ENCODE peak calls at places on chromosomes 7 and 10, in nine cellular contexts. One of them, this sample, is unnamed.

GRCh38 chr10:5314866-5315265 is 49.9 kb upstream of the UCN3 start:
- DNase-seq in HAP-1: no peak
- DNase-seq in Caki2: no peak
- DNase-seq in uterus: no peak
- DNase-seq in AG08396: no peak
- DNase-seq in stimulated activated CD8-positive, alpha-beta memory T cell treated with anti-CD3 and anti-CD28 coated beads, Interleukin-12 subunit alpha, Interleukin-12 subunit beta, amount 100 ng/mL, for 4 hours: no peak
- DNase-seq in left cardiac atrium: no peak
- DNase-seq in endothelial cell of umbilical vein: no peak
- DNase-seq in renal cortical epithelial cell: peak
- DNase-seq in this sample: no peak

GRCh38 chr10:58264780-58265179 is 2.9 kb downstream of the IPMK start:
- DNase-seq in HAP-1: no peak
- DNase-seq in Caki2: no peak
- DNase-seq in uterus: no peak
- DNase-seq in AG08396: no peak
- DNase-seq in stimulated activated CD8-positive, alpha-beta memory T cell treated with anti-CD3 and anti-CD28 coated beads, Interleukin-12 subunit alpha, Interleukin-12 subunit beta, amount 100 ng/mL, for 4 hours: no peak
- DNase-seq in left cardiac atrium: no peak
- DNase-seq in endothelial cell of umbilical vein: peak
- DNase-seq in renal cortical epithelial cell: no peak
- DNase-seq in this sample: no peak

GRCh38 chr7:42502022-42502421 is 265.0 kb upstream of the GLI3 start:
- DNase-seq in HAP-1: no peak
- DNase-seq in Caki2: peak
- DNase-seq in uterus: no peak
- DNase-seq in AG08396: no peak
- DNase-seq in stimulated activated CD8-positive, alpha-beta memory T cell treated with anti-CD3 and anti-CD28 coated beads, Interleukin-12 subunit alpha, Interleukin-12 subunit beta, amount 100 ng/mL, for 4 hours: no peak
- DNase-seq in left cardiac atrium: no peak
- DNase-seq in endothelial cell of umbilical vein: peak
- DNase-seq in renal cortical epithelial cell: peak
- DNase-seq in this sample: no peak

GRCh38 chr7:151351027-151351426 is 9.4 kb downstream of the NUB1 start:
- DNase-seq in HAP-1: peak
- DNase-seq in Caki2: no peak
- DNase-seq in uterus: no peak
- DNase-seq in AG08396: no peak
- DNase-seq in stimulated activated CD8-positive, alpha-beta memory T cell treated with anti-CD3 and anti-CD28 coated beads, Interleukin-12 subunit alpha, Interleukin-12 subunit beta, amount 100 ng/mL, for 4 hours: peak
- DNase-seq in left cardiac atrium: no peak
- DNase-seq in endothelial cell of umbilical vein: no peak
- DNase-seq in renal cortical epithelial cell: no peak
- DNase-seq in this sample: no peak

GRCh38 chr10:91797077-91797690 is 1.0 kb upstream of the TNKS2 start:
- DNase-seq in HAP-1: no peak
- DNase-seq in Caki2: no peak
- DNase-seq in uterus: no peak
- DNase-seq in AG08396: no peak
- DNase-seq in stimulated activated CD8-positive, alpha-beta memory T cell treated with anti-CD3 and anti-CD28 coated beads, Interleukin-12 subunit alpha, Interleukin-12 subunit beta, amount 100 ng/mL, for 4 hours: no peak
- DNase-seq in left cardiac atrium: no peak
- DNase-seq in endothelial cell of umbilical vein: no peak
- DNase-seq in renal cortical epithelial cell: no peak
- DNase-seq in this sample: no peak

GRCh38 chr10:12638103-12638502 is 288.8 kb downstream of the CAMK1D start:
- DNase-seq in HAP-1: peak
- DNase-seq in Caki2: peak
- DNase-seq in uterus: no peak
- DNase-seq in AG08396: no peak
- DNase-seq in stimulated activated CD8-positive, alpha-beta memory T cell treated with anti-CD3 and anti-CD28 coated beads, Interleukin-12 subunit alpha, Interleukin-12 subunit beta, amount 100 ng/mL, for 4 hours: no peak
- DNase-seq in left cardiac atrium: no peak
- DNase-seq in endothelial cell of umbilical vein: no peak
- DNase-seq in renal cortical epithelial cell: no peak
- DNase-seq in this sample: no peak

GRCh38 chr10:70088299-70088698 is 35.7 kb downstream of the MACROH2A2 start:
- DNase-seq in HAP-1: no peak
- DNase-seq in Caki2: no peak
- DNase-seq in uterus: no peak
- DNase-seq in AG08396: no peak
- DNase-seq in stimulated activated CD8-positive, alpha-beta memory T cell treated with anti-CD3 and anti-CD28 coated beads, Interleukin-12 subunit alpha, Interleukin-12 subunit beta, amount 100 ng/mL, for 4 hours: no peak
- DNase-seq in left cardiac atrium: no peak
- DNase-seq in endothelial cell of umbilical vein: no peak
- DNase-seq in renal cortical epithelial cell: no peak
- DNase-seq in this sample: no peak

GRCh38 chr10:70809011-70809611 is 6.6 kb upstream of the SGPL1 start:
- DNase-seq in HAP-1: no peak
- DNase-seq in Caki2: no peak
- DNase-seq in uterus: no peak
- DNase-seq in AG08396: no peak
- DNase-seq in stimulated activated CD8-positive, alpha-beta memory T cell treated with anti-CD3 and anti-CD28 coated beads, Interleukin-12 subunit alpha, Interleukin-12 subunit beta, amount 100 ng/mL, for 4 hours: no peak
- DNase-seq in left cardiac atrium: no peak
- DNase-seq in endothelial cell of umbilical vein: no peak
- DNase-seq in renal cortical epithelial cell: no peak
- DNase-seq in this sample: no peak

GRCh38 chr7:55066479-55066878 is 47.7 kb downstream of the EGFR start:
- DNase-seq in HAP-1: no peak
- DNase-seq in Caki2: no peak
- DNase-seq in uterus: no peak
- DNase-seq in AG08396: no peak
- DNase-seq in stimulated activated CD8-positive, alpha-beta memory T cell treated with anti-CD3 and anti-CD28 coated beads, Interleukin-12 subunit alpha, Interleukin-12 subunit beta, amount 100 ng/mL, for 4 hours: no peak
- DNase-seq in left cardiac atrium: no peak
- DNase-seq in endothelial cell of umbilical vein: no peak
- DNase-seq in renal cortical epithelial cell: no peak
- DNase-seq in this sample: no peak

GRCh38 chr10:48215148-48215982 is 59.1 kb downstream of the FRMPD2 start:
- DNase-seq in HAP-1: peak
- DNase-seq in Caki2: peak
- DNase-seq in uterus: no peak
- DNase-seq in AG08396: peak
- DNase-seq in stimulated activated CD8-positive, alpha-beta memory T cell treated with anti-CD3 and anti-CD28 coated beads, Interleukin-12 subunit alpha, Interleukin-12 subunit beta, amount 100 ng/mL, for 4 hours: no peak
- DNase-seq in left cardiac atrium: peak
- DNase-seq in endothelial cell of umbilical vein: peak
- DNase-seq in renal cortical epithelial cell: peak
- DNase-seq in this sample: no peak

GRCh38 chr7:66634816-66635215 is 6.1 kb downstream of the KCTD7 start:
- DNase-seq in HAP-1: no peak
- DNase-seq in Caki2: peak
- DNase-seq in uterus: no peak
- DNase-seq in AG08396: no peak
- DNase-seq in stimulated activated CD8-positive, alpha-beta memory T cell treated with anti-CD3 and anti-CD28 coated beads, Interleukin-12 subunit alpha, Interleukin-12 subunit beta, amount 100 ng/mL, for 4 hours: no peak
- DNase-seq in left cardiac atrium: no peak
- DNase-seq in endothelial cell of umbilical vein: no peak
- DNase-seq in renal cortical epithelial cell: no peak
- DNase-seq in this sample: no peak

GRCh38 chr7:128407751-128408708 is 1.8 kb downstream of the IMPDH1 start:
- DNase-seq in HAP-1: peak
- DNase-seq in Caki2: no peak
- DNase-seq in uterus: no peak
- DNase-seq in AG08396: no peak
- DNase-seq in stimulated activated CD8-positive, alpha-beta memory T cell treated with anti-CD3 and anti-CD28 coated beads, Interleukin-12 subunit alpha, Interleukin-12 subunit beta, amount 100 ng/mL, for 4 hours: no peak
- DNase-seq in left cardiac atrium: no peak
- DNase-seq in endothelial cell of umbilical vein: peak
- DNase-seq in renal cortical epithelial cell: no peak
- DNase-seq in this sample: no peak

GRCh38 chr10:126210051-126210651 is 178.1 kb downstream of the ADAM12 start:
- DNase-seq in HAP-1: no peak
- DNase-seq in Caki2: no peak
- DNase-seq in uterus: no peak
- DNase-seq in AG08396: no peak
- DNase-seq in stimulated activated CD8-positive, alpha-beta memory T cell treated with anti-CD3 and anti-CD28 coated beads, Interleukin-12 subunit alpha, Interleukin-12 subunit beta, amount 100 ng/mL, for 4 hours: no peak
- DNase-seq in left cardiac atrium: no peak
- DNase-seq in endothelial cell of umbilical vein: no peak
- DNase-seq in renal cortical epithelial cell: no peak
- DNase-seq in this sample: no peak

GRCh38 chr10:91551856-91552255 is 81.0 kb downstream of the PPP1R3C start:
- DNase-seq in HAP-1: peak
- DNase-seq in Caki2: peak
- DNase-seq in uterus: peak
- DNase-seq in AG08396: peak
- DNase-seq in stimulated activated CD8-positive, alpha-beta memory T cell treated with anti-CD3 and anti-CD28 coated beads, Interleukin-12 subunit alpha, Interleukin-12 subunit beta, amount 100 ng/mL, for 4 hours: no peak
- DNase-seq in left cardiac atrium: peak
- DNase-seq in endothelial cell of umbilical vein: peak
- DNase-seq in renal cortical epithelial cell: peak
- DNase-seq in this sample: no peak

GRCh38 chr10:30059209-30060107 is at the start of gene JCAD:
- DNase-seq in HAP-1: peak
- DNase-seq in Caki2: peak
- DNase-seq in uterus: peak
- DNase-seq in AG08396: peak
- DNase-seq in stimulated activated CD8-positive, alpha-beta memory T cell treated with anti-CD3 and anti-CD28 coated beads, Interleukin-12 subunit alpha, Interleukin-12 subunit beta, amount 100 ng/mL, for 4 hours: peak
- DNase-seq in left cardiac atrium: peak
- DNase-seq in endothelial cell of umbilical vein: peak
- DNase-seq in renal cortical epithelial cell: no peak
- DNase-seq in this sample: peak

GRCh38 chr10:133125901-133126300 is 34.1 kb upstream of the KNDC1 start:
- DNase-seq in HAP-1: peak
- DNase-seq in Caki2: no peak
- DNase-seq in uterus: no peak
- DNase-seq in AG08396: no peak
- DNase-seq in stimulated activated CD8-positive, alpha-beta memory T cell treated with anti-CD3 and anti-CD28 coated beads, Interleukin-12 subunit alpha, Interleukin-12 subunit beta, amount 100 ng/mL, for 4 hours: no peak
- DNase-seq in left cardiac atrium: no peak
- DNase-seq in endothelial cell of umbilical vein: no peak
- DNase-seq in renal cortical epithelial cell: no peak
- DNase-seq in this sample: no peak

GRCh38 chr10:78703581-78703980 is 365.2 kb upstream of the ZMIZ1 start:
- DNase-seq in HAP-1: no peak
- DNase-seq in Caki2: no peak
- DNase-seq in uterus: no peak
- DNase-seq in AG08396: no peak
- DNase-seq in stimulated activated CD8-positive, alpha-beta memory T cell treated with anti-CD3 and anti-CD28 coated beads, Interleukin-12 subunit alpha, Interleukin-12 subunit beta, amount 100 ng/mL, for 4 hours: no peak
- DNase-seq in left cardiac atrium: no peak
- DNase-seq in endothelial cell of umbilical vein: peak
- DNase-seq in renal cortical epithelial cell: peak
- DNase-seq in this sample: no peak

GRCh38 chr10:59945991-59946390 is 39.6 kb upstream of the CCDC6 start:
- DNase-seq in HAP-1: no peak
- DNase-seq in Caki2: no peak
- DNase-seq in uterus: no peak
- DNase-seq in AG08396: no peak
- DNase-seq in stimulated activated CD8-positive, alpha-beta memory T cell treated with anti-CD3 and anti-CD28 coated beads, Interleukin-12 subunit alpha, Interleukin-12 subunit beta, amount 100 ng/mL, for 4 hours: no peak
- DNase-seq in left cardiac atrium: no peak
- DNase-seq in endothelial cell of umbilical vein: no peak
- DNase-seq in renal cortical epithelial cell: no peak
- DNase-seq in this sample: no peak

GRCh38 chr7:14507617-14508016 is 394.9 kb downstream of the DGKB start:
- DNase-seq in HAP-1: no peak
- DNase-seq in Caki2: no peak
- DNase-seq in uterus: no peak
- DNase-seq in AG08396: no peak
- DNase-seq in stimulated activated CD8-positive, alpha-beta memory T cell treated with anti-CD3 and anti-CD28 coated beads, Interleukin-12 subunit alpha, Interleukin-12 subunit beta, amount 100 ng/mL, for 4 hours: no peak
- DNase-seq in left cardiac atrium: no peak
- DNase-seq in endothelial cell of umbilical vein: no peak
- DNase-seq in renal cortical epithelial cell: peak
- DNase-seq in this sample: no peak

GRCh38 chr10:96565774-96566173 is 21.0 kb downstream of the TM9SF3 start:
- DNase-seq in HAP-1: no peak
- DNase-seq in Caki2: no peak
- DNase-seq in uterus: no peak
- DNase-seq in AG08396: peak
- DNase-seq in stimulated activated CD8-positive, alpha-beta memory T cell treated with anti-CD3 and anti-CD28 coated beads, Interleukin-12 subunit alpha, Interleukin-12 subunit beta, amount 100 ng/mL, for 4 hours: no peak
- DNase-seq in left cardiac atrium: no peak
- DNase-seq in endothelial cell of umbilical vein: peak
- DNase-seq in renal cortical epithelial cell: peak
- DNase-seq in this sample: no peak

GRCh38 chr10:25226775-25227682 is 52.2 kb downstream of the GPR158 start:
- DNase-seq in HAP-1: peak
- DNase-seq in Caki2: peak
- DNase-seq in uterus: no peak
- DNase-seq in AG08396: peak
- DNase-seq in stimulated activated CD8-positive, alpha-beta memory T cell treated with anti-CD3 and anti-CD28 coated beads, Interleukin-12 subunit alpha, Interleukin-12 subunit beta, amount 100 ng/mL, for 4 hours: no peak
- DNase-seq in left cardiac atrium: no peak
- DNase-seq in endothelial cell of umbilical vein: peak
- DNase-seq in renal cortical epithelial cell: peak
- DNase-seq in this sample: no peak

GRCh38 chr7:158834799-158835784 is 5.8 kb upstream of the ESYT2 start:
- DNase-seq in HAP-1: no peak
- DNase-seq in Caki2: no peak
- DNase-seq in uterus: peak
- DNase-seq in AG08396: no peak
- DNase-seq in stimulated activated CD8-positive, alpha-beta memory T cell treated with anti-CD3 and anti-CD28 coated beads, Interleukin-12 subunit alpha, Interleukin-12 subunit beta, amount 100 ng/mL, for 4 hours: no peak
- DNase-seq in left cardiac atrium: no peak
- DNase-seq in endothelial cell of umbilical vein: peak
- DNase-seq in renal cortical epithelial cell: no peak
- DNase-seq in this sample: no peak

This sample was measured in psoas muscle.